ENCODE peak calls at places on chromosomes 12 and 14, in nine cellular contexts. E, K, Z, G, A, B, H, V and J are unnamed samples.

GRCh38 chr12:19997996-19998395 is 370.3 kb upstream of the PDE3A start:
- DNase-seq in K (no peak), A (peak), G (no peak), Z (no peak), B (no peak), V (no peak), H (no peak), E (peak), J (no peak)

GRCh38 chr14:39441805-39442204 is 9.6 kb upstream of the FBXO33 start:
- DNase-seq in B (no peak), K (no peak), Z (no peak), H (no peak), G (no peak), V (no peak), E (no peak), A (no peak), J (no peak)

GRCh38 chr12:50066402-50066801 is 9.0 kb downstream of the ASIC1 start:
- DNase-seq in V (peak), B (no peak), G (no peak), A (peak), H (no peak), K (peak), Z (no peak), E (peak), J (peak)

GRCh38 chr14:60092516-60092915 is 793 bp downstream of the PCNX4 start:
- DNase-seq in A (peak), Z (peak), H (peak), K (no peak), B (no peak), V (peak), E (peak), G (no peak), J (no peak)

GRCh38 chr12:6428326-6428725 is 16.4 kb upstream of the CD27 start:
- DNase-seq in E (no peak), K (no peak), G (no peak), Z (no peak), B (no peak), H (no peak), V (no peak), A (no peak), J (no peak)

GRCh38 chr12:16076553-16076952 is 165.4 kb downstream of the DERA start:
- DNase-seq in V (peak), Z (no peak), H (no peak), K (no peak), B (no peak), E (peak), A (peak), G (no peak), J (no peak)

GRCh38 chr14:39168591-39168990 is 1.5 kb downstream of the TRAPPC6B start:
- DNase-seq in G (no peak), E (no peak), A (no peak), K (no peak), Z (no peak), H (no peak), V (no peak), B (no peak), J (no peak)

GRCh38 chr12:58435647-58436046 is 484.7 kb downstream of the LRIG3 start:
- DNase-seq in K (no peak), H (no peak), V (no peak), G (no peak), A (no peak), B (no peak), Z (no peak), E (no peak), J (no peak)

GRCh38 chr14:38197001-38197760 is 10.5 kb upstream of the SSTR1 start:
- DNase-seq in G (peak), H (no peak), E (peak), A (peak), K (no peak), B (no peak), V (peak), Z (no peak), J (no peak)

GRCh38 chr14:34243401-34243800 is 218.6 kb downstream of the SPTSSA start:
- DNase-seq in B (no peak), Z (no peak), V (no peak), G (no peak), E (no peak), K (no peak), H (no peak), A (no peak), J (no peak)

GRCh38 chr14:34250959-34251358 is 211.1 kb downstream of the SPTSSA start:
- DNase-seq in H (no peak), Z (no peak), E (no peak), G (no peak), A (no peak), B (no peak), K (no peak), V (no peak), J (no peak)

GRCh38 chr14:34251662-34252061 is 210.4 kb downstream of the SPTSSA start:
- DNase-seq in K (no peak), A (no peak), B (no peak), V (no peak), G (no peak), E (no peak), Z (no peak), H (no peak), J (no peak)

GRCh38 chr14:34246206-34246605 is 215.8 kb downstream of the SPTSSA start:
- DNase-seq in H (no peak), G (no peak), K (no peak), A (no peak), E (no peak), V (no peak), B (no peak), Z (no peak), J (no peak)

DNA sequence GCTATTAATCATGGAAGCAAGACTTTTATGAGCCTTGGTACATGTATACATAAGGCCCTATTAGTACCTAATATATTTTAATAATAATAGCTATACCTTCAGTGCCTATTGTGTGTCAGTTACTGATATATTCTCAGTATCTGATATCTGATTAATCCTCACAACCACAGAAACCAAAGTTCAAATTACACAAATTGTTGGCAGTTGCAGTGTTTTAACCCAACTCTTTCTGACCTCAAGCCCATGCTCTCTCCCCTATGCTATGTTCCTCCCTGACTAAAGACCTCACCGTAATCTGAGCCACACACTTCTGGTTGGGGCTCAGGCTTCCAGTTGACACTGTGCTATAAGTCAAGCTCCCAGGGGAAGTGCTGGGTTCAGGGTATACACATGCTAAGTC is 214.4 kb downstream of the SPTSSA start:
- DNase-seq in H (no peak), V (no peak), E (no peak), A (no peak), Z (no peak), G (no peak), K (no peak), B (no peak), J (no peak)
- H3K4me3 ChIP-seq in H (no peak), V (no peak), E (no peak), A (no peak), Z (no peak), G (no peak), K (no peak), B (no peak), J (no peak)

DNA sequence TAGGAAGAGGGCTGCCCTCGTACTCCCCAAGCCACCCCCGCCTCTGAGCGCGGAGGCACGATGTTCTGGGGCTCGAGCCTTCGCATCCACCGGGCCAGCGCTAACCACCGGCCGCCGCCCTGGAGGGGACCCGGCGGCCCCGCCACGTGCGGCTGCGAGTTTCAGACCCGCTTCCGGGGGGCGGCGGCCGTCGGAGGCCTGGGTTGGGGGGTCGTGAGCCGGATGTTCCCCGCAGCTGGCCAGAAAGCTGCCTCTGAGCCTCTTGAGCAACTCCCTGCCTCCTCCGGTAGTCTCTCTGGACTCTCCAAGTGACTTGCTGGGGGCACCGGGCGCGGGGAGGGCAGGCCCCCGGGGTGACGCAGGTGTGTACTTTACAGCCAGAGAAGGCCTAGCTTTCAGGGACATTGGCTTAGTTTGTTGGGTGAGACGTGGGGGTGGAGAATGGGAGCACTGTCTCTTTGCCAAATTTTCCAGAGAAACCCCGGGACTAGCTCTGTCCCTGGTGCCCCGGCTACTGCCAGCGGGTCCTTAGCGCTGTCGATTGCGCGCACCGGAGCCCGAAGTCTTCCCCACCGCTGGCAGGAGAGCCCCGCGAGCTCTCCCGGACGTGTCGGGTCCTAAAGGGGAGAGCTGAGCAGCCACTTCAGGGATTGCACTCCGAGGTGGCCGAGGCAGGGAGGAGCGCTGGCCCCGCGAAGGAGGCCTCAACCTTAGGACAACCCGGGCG is 15.6 kb downstream of the OTX2 start:
- DNase-seq in V (no peak), Z (no peak), E (no peak), B (no peak), K (no peak), G (no peak), A (no peak), H (no peak), J (no peak)
- H3K4me3 ChIP-seq in V (no peak), Z (no peak), E (no peak), B (no peak), K (no peak), G (no peak), A (no peak), H (peak), J (no peak)

GRCh38 chr14:89042021-89042420 is 217.6 kb downstream of the TTC8 start:
- DNase-seq in G (no peak), A (no peak), V (no peak), B (no peak), E (no peak), K (no peak), Z (no peak), H (no peak), J (no peak)
- H3K4me3 ChIP-seq in G (no peak), A (no peak), V (no peak), B (no peak), E (no peak), K (no peak), Z (no peak), H (no peak), J (no peak)

DNA sequence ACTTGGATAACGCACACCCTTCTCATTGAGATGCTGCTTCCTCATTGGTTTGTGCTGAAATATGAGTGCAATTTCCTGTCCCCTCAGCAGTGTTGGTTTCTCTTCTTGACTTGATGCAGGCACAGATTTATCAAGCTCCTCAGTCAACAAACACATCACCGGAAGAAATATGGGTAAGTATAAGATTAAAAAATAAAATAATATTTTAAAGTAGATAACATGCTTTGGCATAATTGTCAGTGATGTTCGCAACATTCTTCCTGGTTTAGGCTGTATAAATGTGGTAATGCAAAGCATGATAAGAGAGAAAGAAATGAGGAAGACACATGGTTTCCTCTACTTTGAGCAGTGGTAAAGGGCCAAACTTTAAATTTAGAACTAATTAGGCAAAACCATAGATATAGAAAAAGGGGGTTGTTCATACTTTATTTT is at the start of gene GPR65:
- DNase-seq in E (no peak), B (no peak), H (no peak), G (peak), V (peak), K (no peak), A (peak), Z (no peak), J (no peak)
- H3K4me3 ChIP-seq in E (no peak), B (peak), H (no peak), G (peak), V (no peak), K (no peak), A (no peak), Z (no peak), J (no peak)

GRCh38 chr12:12508612-12509011 is 54.1 kb downstream of the DUSP16 start:
- DNase-seq in B (no peak), G (no peak), H (no peak), A (peak), Z (no peak), E (peak), V (peak), K (no peak), J (no peak)

GRCh38 chr12:12506541-12506940 is 56.1 kb downstream of the DUSP16 start:
- DNase-seq in E (peak), G (no peak), V (peak), H (peak), K (peak), A (peak), B (no peak), Z (no peak), J (peak)

GRCh38 chr12:12507121-12507520 is 55.5 kb downstream of the DUSP16 start:
- DNase-seq in V (no peak), G (no peak), B (no peak), Z (no peak), K (no peak), A (no peak), H (no peak), E (no peak), J (no peak)

GRCh38 chr12:12503384-12504078 is 59.1 kb downstream of the DUSP16 start:
- DNase-seq in V (no peak), G (no peak), Z (no peak), K (no peak), B (no peak), E (no peak), H (no peak), A (no peak), J (no peak)

DNA sequence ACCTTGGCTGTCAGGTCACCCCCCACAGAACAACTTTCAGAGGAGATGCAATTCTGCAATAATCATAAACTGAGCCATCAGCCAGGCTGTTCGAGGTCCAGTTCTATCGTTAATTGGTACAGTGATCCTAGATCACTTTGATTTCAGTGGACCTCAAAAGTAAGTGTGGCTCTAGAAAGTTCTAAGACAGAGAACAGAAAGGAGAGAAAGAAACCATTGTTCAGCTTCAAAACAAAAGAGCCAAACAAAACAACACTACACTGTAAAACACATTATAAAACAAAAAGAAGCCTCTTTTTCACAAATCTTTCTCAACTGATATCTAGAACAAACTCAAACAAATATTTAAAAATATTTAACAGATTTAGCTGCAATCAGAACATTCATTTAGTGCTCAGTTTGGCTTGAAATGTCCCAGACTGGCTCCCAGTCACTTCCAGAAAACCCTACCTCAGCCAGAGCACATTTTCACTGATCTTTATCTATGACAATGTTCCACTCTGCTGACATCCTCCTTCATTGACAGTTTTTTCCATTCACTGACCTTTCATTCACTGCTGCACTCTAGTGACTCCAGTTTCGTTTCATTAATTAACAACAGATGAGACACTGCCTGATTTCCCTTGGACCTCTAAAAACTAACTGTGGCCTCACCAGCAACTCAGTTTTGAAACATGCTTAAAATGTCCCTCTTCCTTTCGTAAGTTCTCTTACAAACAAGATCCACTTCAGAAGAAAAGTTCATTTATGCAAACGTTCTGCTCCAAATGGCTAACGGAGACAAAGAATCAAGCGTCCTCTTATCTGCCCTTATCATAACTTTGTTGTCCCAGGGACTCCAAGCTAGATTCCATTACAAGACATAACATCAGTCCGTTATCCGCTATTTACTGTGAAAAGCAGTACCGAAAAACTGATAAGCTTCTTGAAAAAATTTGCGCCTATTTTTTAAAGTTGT is 56.8 kb downstream of the DUSP16 start:
- DNase-seq in Z (no peak), H (no peak), E (peak), K (no peak), B (no peak), A (peak), G (no peak), V (peak), J (peak)
- H3K4me3 ChIP-seq in Z (no peak), H (peak), E (peak), K (no peak), B (peak), A (peak), G (no peak), V (peak), J (peak)

GRCh38 chr12:109996483-109996853 is 300 bp upstream of the GIT2 start:
- DNase-seq in A (no peak), G (no peak), K (no peak), E (no peak), B (no peak), V (no peak), H (no peak), Z (no peak), J (no peak)
- H3K4me3 ChIP-seq in A (peak), G (peak), K (peak), E (peak), B (peak), V (peak), H (peak), Z (no peak), J (peak)

GRCh38 chr14:71266994-71267636 is 359.9 kb downstream of the PCNX1 start:
- DNase-seq in V (peak), A (peak), K (no peak), Z (no peak), H (no peak), E (peak), G (no peak), B (no peak), J (peak)
- H3K4me3 ChIP-seq in V (peak), A (no peak), K (no peak), Z (no peak), H (no peak), E (no peak), G (peak), B (no peak), J (no peak)

GRCh38 chr12:93785262-93786010 is 108.3 kb downstream of the CRADD start:
- DNase-seq in H (peak), G (no peak), K (peak), A (peak), V (peak), B (no peak), E (peak), Z (peak), J (peak)
- H3K4me3 ChIP-seq in H (no peak), G (no peak), K (no peak), A (no peak), V (no peak), B (no peak), E (peak), Z (no peak), J (no peak)

GRCh38 chr12:46360370-46360769 is 12.2 kb downstream of the SLC38A2 start:
- DNase-seq in A (no peak), V (no peak), Z (no peak), B (no peak), H (no peak), K (no peak), G (no peak), E (no peak), J (no peak)
- H3K4me3 ChIP-seq in A (no peak), V (no peak), Z (no peak), B (no peak), H (no peak), K (no peak), G (no peak), E (no peak), J (no peak)